ENCODE peak calls at places on chromosomes 6 and 20, in ten cellular contexts. One of them, this sample, is unnamed.
A peak's percentile ranks its signal among the peaks of the same experiment; 100 is the strongest.

GRCh38 chr20:53080412-53080962 is 108.3 kb downstream of the TSHZ2 start:
- ATAC-seq in esophagus mucosa: no peak
- ATAC-seq in lung: no peak
- ATAC-seq in activated CD8-positive, alpha-beta T cell treated with anti-CD3 and anti-CD28 coated beads for 36 hours: no peak
- ATAC-seq in left lobe of liver: no peak
- ATAC-seq in heart left ventricle: no peak
- ATAC-seq in stimulated activated naive CD8-positive, alpha-beta T cell treated with anti-CD3 and anti-CD28 coated beads, Interleukin-15, Interleukin-2, amounts not matched to agents 100 U/mL and 50 U/mL, for 24 hours: no peak
- ATAC-seq in T-helper 17 cell: no peak
- ATAC-seq in left cardiac atrium: no peak
- ATAC-seq in body of pancreas: no peak
- ATAC-seq in this sample: no peak

GRCh38 chr20:7742479-7742878 is 197.8 kb downstream of the HAO1 start:
- ATAC-seq in left lobe of liver: no peak
- ATAC-seq in body of pancreas: no peak
- ATAC-seq in heart left ventricle: no peak
- ATAC-seq in left cardiac atrium: no peak
- ATAC-seq in esophagus mucosa: peak; percentile 31
- ATAC-seq in activated CD8-positive, alpha-beta T cell treated with anti-CD3 and anti-CD28 coated beads for 36 hours: no peak
- ATAC-seq in T-helper 17 cell: no peak
- ATAC-seq in lung: no peak
- ATAC-seq in stimulated activated naive CD8-positive, alpha-beta T cell treated with anti-CD3 and anti-CD28 coated beads, Interleukin-15, Interleukin-2, amounts not matched to agents 100 U/mL and 50 U/mL, for 24 hours: no peak
- ATAC-seq in this sample: no peak

GRCh38 chr6:113122060-113122459 is 735.1 kb upstream of the MARCKS start:
- ATAC-seq in left cardiac atrium: peak; percentile 53
- ATAC-seq in lung: no peak
- ATAC-seq in heart left ventricle: peak; percentile 48
- ATAC-seq in body of pancreas: no peak
- ATAC-seq in stimulated activated naive CD8-positive, alpha-beta T cell treated with anti-CD3 and anti-CD28 coated beads, Interleukin-15, Interleukin-2, amounts not matched to agents 100 U/mL and 50 U/mL, for 24 hours: no peak
- ATAC-seq in left lobe of liver: no peak
- ATAC-seq in esophagus mucosa: peak; percentile 29
- ATAC-seq in activated CD8-positive, alpha-beta T cell treated with anti-CD3 and anti-CD28 coated beads for 36 hours: no peak
- ATAC-seq in T-helper 17 cell: no peak
- ATAC-seq in this sample: no peak

GRCh38 chr6:144150673-144151009 is 324 bp downstream of the STX11 start:
- ATAC-seq in left lobe of liver: peak; percentile 9
- ATAC-seq in lung: peak; percentile 2
- ATAC-seq in activated CD8-positive, alpha-beta T cell treated with anti-CD3 and anti-CD28 coated beads for 36 hours: peak; percentile 24
- ATAC-seq in body of pancreas: peak; percentile 29
- ATAC-seq in left cardiac atrium: peak; percentile 18
- ATAC-seq in esophagus mucosa: peak; percentile 14
- ATAC-seq in stimulated activated naive CD8-positive, alpha-beta T cell treated with anti-CD3 and anti-CD28 coated beads, Interleukin-15, Interleukin-2, amounts not matched to agents 100 U/mL and 50 U/mL, for 24 hours: no peak
- ATAC-seq in heart left ventricle: no peak
- ATAC-seq in T-helper 17 cell: peak; percentile 57
- ATAC-seq in this sample: peak; percentile 59

GRCh38 chr20:62336329-62336728 is 30.8 kb downstream of the LAMA5 start:
- ATAC-seq in activated CD8-positive, alpha-beta T cell treated with anti-CD3 and anti-CD28 coated beads for 36 hours: no peak
- ATAC-seq in heart left ventricle: no peak
- ATAC-seq in lung: no peak
- ATAC-seq in esophagus mucosa: no peak
- ATAC-seq in stimulated activated naive CD8-positive, alpha-beta T cell treated with anti-CD3 and anti-CD28 coated beads, Interleukin-15, Interleukin-2, amounts not matched to agents 100 U/mL and 50 U/mL, for 24 hours: no peak
- ATAC-seq in left cardiac atrium: no peak
- ATAC-seq in T-helper 17 cell: no peak
- ATAC-seq in body of pancreas: no peak
- ATAC-seq in left lobe of liver: no peak
- ATAC-seq in this sample: no peak

GRCh38 chr6:35590622-35591066 is 77.9 kb upstream of the TULP1 start:
- ATAC-seq in left lobe of liver: peak; percentile 33
- ATAC-seq in body of pancreas: peak; percentile 82
- ATAC-seq in activated CD8-positive, alpha-beta T cell treated with anti-CD3 and anti-CD28 coated beads for 36 hours: no peak
- ATAC-seq in stimulated activated naive CD8-positive, alpha-beta T cell treated with anti-CD3 and anti-CD28 coated beads, Interleukin-15, Interleukin-2, amounts not matched to agents 100 U/mL and 50 U/mL, for 24 hours: no peak
- ATAC-seq in lung: no peak
- ATAC-seq in T-helper 17 cell: no peak
- ATAC-seq in heart left ventricle: peak; percentile 66
- ATAC-seq in esophagus mucosa: no peak
- ATAC-seq in left cardiac atrium: peak; percentile 83
- ATAC-seq in this sample: no peak

GRCh38 chr6:35092362-35093117 is 48.6 kb downstream of the TCP11 start:
- ATAC-seq in left lobe of liver: no peak
- ATAC-seq in left cardiac atrium: peak; percentile 25
- ATAC-seq in activated CD8-positive, alpha-beta T cell treated with anti-CD3 and anti-CD28 coated beads for 36 hours: no peak
- ATAC-seq in stimulated activated naive CD8-positive, alpha-beta T cell treated with anti-CD3 and anti-CD28 coated beads, Interleukin-15, Interleukin-2, amounts not matched to agents 100 U/mL and 50 U/mL, for 24 hours: no peak
- ATAC-seq in lung: no peak
- ATAC-seq in heart left ventricle: peak; percentile 35
- ATAC-seq in body of pancreas: no peak
- ATAC-seq in T-helper 17 cell: no peak
- ATAC-seq in esophagus mucosa: no peak
- ATAC-seq in this sample: no peak

GRCh38 chr6:21846541-21847451 is 253.2 kb downstream of the SOX4 start:
- ATAC-seq in heart left ventricle: peak; percentile 85
- ATAC-seq in lung: peak; percentile 55
- ATAC-seq in body of pancreas: no peak
- ATAC-seq in activated CD8-positive, alpha-beta T cell treated with anti-CD3 and anti-CD28 coated beads for 36 hours: peak; percentile 92
- ATAC-seq in esophagus mucosa: no peak
- ATAC-seq in stimulated activated naive CD8-positive, alpha-beta T cell treated with anti-CD3 and anti-CD28 coated beads, Interleukin-15, Interleukin-2, amounts not matched to agents 100 U/mL and 50 U/mL, for 24 hours: peak; percentile 81
- ATAC-seq in left lobe of liver: peak; percentile 54
- ATAC-seq in T-helper 17 cell: no peak
- ATAC-seq in left cardiac atrium: peak; percentile 42
- ATAC-seq in this sample: no peak

GRCh38 chr6:136072691-136073090 is 177.4 kb downstream of the MTFR2 start:
- ATAC-seq in left cardiac atrium: peak; percentile 64
- ATAC-seq in stimulated activated naive CD8-positive, alpha-beta T cell treated with anti-CD3 and anti-CD28 coated beads, Interleukin-15, Interleukin-2, amounts not matched to agents 100 U/mL and 50 U/mL, for 24 hours: no peak
- ATAC-seq in heart left ventricle: peak; percentile 92
- ATAC-seq in activated CD8-positive, alpha-beta T cell treated with anti-CD3 and anti-CD28 coated beads for 36 hours: no peak
- ATAC-seq in lung: no peak
- ATAC-seq in left lobe of liver: no peak
- ATAC-seq in T-helper 17 cell: no peak
- ATAC-seq in esophagus mucosa: no peak
- ATAC-seq in body of pancreas: no peak
- ATAC-seq in this sample: no peak

GRCh38 chr6:12034349-12034748 is 22.2 kb downstream of the HIVEP1 start:
- ATAC-seq in T-helper 17 cell: no peak
- ATAC-seq in lung: no peak
- ATAC-seq in body of pancreas: peak; percentile 79
- ATAC-seq in left lobe of liver: peak; percentile 30
- ATAC-seq in left cardiac atrium: no peak
- ATAC-seq in esophagus mucosa: no peak
- ATAC-seq in stimulated activated naive CD8-positive, alpha-beta T cell treated with anti-CD3 and anti-CD28 coated beads, Interleukin-15, Interleukin-2, amounts not matched to agents 100 U/mL and 50 U/mL, for 24 hours: no peak
- ATAC-seq in activated CD8-positive, alpha-beta T cell treated with anti-CD3 and anti-CD28 coated beads for 36 hours: no peak
- ATAC-seq in heart left ventricle: no peak
- ATAC-seq in this sample: no peak

GRCh38 chr6:158567871-158568401 is 8.0 kb downstream of the TMEM181 start:
- ATAC-seq in lung: no peak
- ATAC-seq in left lobe of liver: no peak
- ATAC-seq in left cardiac atrium: no peak
- ATAC-seq in activated CD8-positive, alpha-beta T cell treated with anti-CD3 and anti-CD28 coated beads for 36 hours: peak; percentile 61
- ATAC-seq in T-helper 17 cell: peak; percentile 52
- ATAC-seq in body of pancreas: no peak
- ATAC-seq in stimulated activated naive CD8-positive, alpha-beta T cell treated with anti-CD3 and anti-CD28 coated beads, Interleukin-15, Interleukin-2, amounts not matched to agents 100 U/mL and 50 U/mL, for 24 hours: peak; percentile 19
- ATAC-seq in heart left ventricle: no peak
- ATAC-seq in esophagus mucosa: peak; percentile 71
- ATAC-seq in this sample: no peak

GRCh38 chr20:23939063-23939462 is 49.5 kb downstream of the GGTLC1 start:
- ATAC-seq in esophagus mucosa: no peak
- ATAC-seq in heart left ventricle: peak; percentile 57
- ATAC-seq in activated CD8-positive, alpha-beta T cell treated with anti-CD3 and anti-CD28 coated beads for 36 hours: no peak
- ATAC-seq in lung: no peak
- ATAC-seq in left lobe of liver: peak; percentile 61
- ATAC-seq in stimulated activated naive CD8-positive, alpha-beta T cell treated with anti-CD3 and anti-CD28 coated beads, Interleukin-15, Interleukin-2, amounts not matched to agents 100 U/mL and 50 U/mL, for 24 hours: no peak
- ATAC-seq in left cardiac atrium: no peak
- ATAC-seq in T-helper 17 cell: no peak
- ATAC-seq in body of pancreas: no peak
- ATAC-seq in this sample: no peak

GRCh38 chr6:134064461-134064860 is 12.0 kb upstream of the SLC2A12 start:
- ATAC-seq in left cardiac atrium: no peak
- ATAC-seq in esophagus mucosa: no peak
- ATAC-seq in activated CD8-positive, alpha-beta T cell treated with anti-CD3 and anti-CD28 coated beads for 36 hours: no peak
- ATAC-seq in stimulated activated naive CD8-positive, alpha-beta T cell treated with anti-CD3 and anti-CD28 coated beads, Interleukin-15, Interleukin-2, amounts not matched to agents 100 U/mL and 50 U/mL, for 24 hours: no peak
- ATAC-seq in left lobe of liver: no peak
- ATAC-seq in body of pancreas: no peak
- ATAC-seq in heart left ventricle: no peak
- ATAC-seq in T-helper 17 cell: no peak
- ATAC-seq in lung: no peak
- ATAC-seq in this sample: no peak

GRCh38 chr20:62816879-62817873 is at the start of gene COL9A3:
- ATAC-seq in lung: no peak
- ATAC-seq in left lobe of liver: peak; percentile 6
- ATAC-seq in body of pancreas: peak; percentile 51
- ATAC-seq in activated CD8-positive, alpha-beta T cell treated with anti-CD3 and anti-CD28 coated beads for 36 hours: no peak
- ATAC-seq in heart left ventricle: no peak
- ATAC-seq in stimulated activated naive CD8-positive, alpha-beta T cell treated with anti-CD3 and anti-CD28 coated beads, Interleukin-15, Interleukin-2, amounts not matched to agents 100 U/mL and 50 U/mL, for 24 hours: no peak
- ATAC-seq in left cardiac atrium: no peak
- ATAC-seq in T-helper 17 cell: peak; percentile 55
- ATAC-seq in esophagus mucosa: no peak
- ATAC-seq in this sample: no peak

GRCh38 chr20:36084897-36085617 is 69.5 kb upstream of the EPB41L1 start:
- ATAC-seq in lung: peak; percentile 31
- ATAC-seq in heart left ventricle: no peak
- ATAC-seq in stimulated activated naive CD8-positive, alpha-beta T cell treated with anti-CD3 and anti-CD28 coated beads, Interleukin-15, Interleukin-2, amounts not matched to agents 100 U/mL and 50 U/mL, for 24 hours: no peak
- ATAC-seq in activated CD8-positive, alpha-beta T cell treated with anti-CD3 and anti-CD28 coated beads for 36 hours: no peak
- ATAC-seq in T-helper 17 cell: no peak
- ATAC-seq in left lobe of liver: no peak
- ATAC-seq in body of pancreas: no peak
- ATAC-seq in esophagus mucosa: peak; percentile 69
- ATAC-seq in left cardiac atrium: no peak
- ATAC-seq in this sample: no peak

GRCh38 chr6:35911871-35912653 is 8.8 kb downstream of the SRPK1 start:
- ATAC-seq in stimulated activated naive CD8-positive, alpha-beta T cell treated with anti-CD3 and anti-CD28 coated beads, Interleukin-15, Interleukin-2, amounts not matched to agents 100 U/mL and 50 U/mL, for 24 hours: no peak
- ATAC-seq in esophagus mucosa: no peak
- ATAC-seq in T-helper 17 cell: no peak
- ATAC-seq in heart left ventricle: no peak
- ATAC-seq in body of pancreas: no peak
- ATAC-seq in activated CD8-positive, alpha-beta T cell treated with anti-CD3 and anti-CD28 coated beads for 36 hours: no peak
- ATAC-seq in left lobe of liver: no peak
- ATAC-seq in lung: no peak
- ATAC-seq in left cardiac atrium: no peak
- ATAC-seq in this sample: no peak

GRCh38 chr20:22584630-22584921 is 204 bp upstream of the FOXA2 start:
- ATAC-seq in stimulated activated naive CD8-positive, alpha-beta T cell treated with anti-CD3 and anti-CD28 coated beads, Interleukin-15, Interleukin-2, amounts not matched to agents 100 U/mL and 50 U/mL, for 24 hours: no peak
- ATAC-seq in lung: peak; percentile 59
- ATAC-seq in body of pancreas: peak; percentile 73
- ATAC-seq in left cardiac atrium: no peak
- ATAC-seq in activated CD8-positive, alpha-beta T cell treated with anti-CD3 and anti-CD28 coated beads for 36 hours: no peak
- ATAC-seq in heart left ventricle: no peak
- ATAC-seq in T-helper 17 cell: no peak
- ATAC-seq in esophagus mucosa: peak; percentile 56
- ATAC-seq in left lobe of liver: peak; percentile 63
- ATAC-seq in this sample: no peak

GRCh38 chr6:131292145-131292938 is 157.1 kb downstream of the AKAP7 start:
- ATAC-seq in stimulated activated naive CD8-positive, alpha-beta T cell treated with anti-CD3 and anti-CD28 coated beads, Interleukin-15, Interleukin-2, amounts not matched to agents 100 U/mL and 50 U/mL, for 24 hours: no peak
- ATAC-seq in body of pancreas: peak; percentile 7
- ATAC-seq in activated CD8-positive, alpha-beta T cell treated with anti-CD3 and anti-CD28 coated beads for 36 hours: no peak
- ATAC-seq in left lobe of liver: no peak
- ATAC-seq in T-helper 17 cell: no peak
- ATAC-seq in left cardiac atrium: peak; percentile 59
- ATAC-seq in lung: peak; percentile 9
- ATAC-seq in heart left ventricle: no peak
- ATAC-seq in esophagus mucosa: no peak
- ATAC-seq in this sample: no peak

GRCh38 chr20:15930324-15931305 is 642.6 kb downstream of the KIF16B start:
- ATAC-seq in T-helper 17 cell: no peak
- ATAC-seq in stimulated activated naive CD8-positive, alpha-beta T cell treated with anti-CD3 and anti-CD28 coated beads, Interleukin-15, Interleukin-2, amounts not matched to agents 100 U/mL and 50 U/mL, for 24 hours: no peak
- ATAC-seq in body of pancreas: peak; percentile 48
- ATAC-seq in heart left ventricle: no peak
- ATAC-seq in lung: peak; percentile 17
- ATAC-seq in left cardiac atrium: peak; percentile 63
- ATAC-seq in activated CD8-positive, alpha-beta T cell treated with anti-CD3 and anti-CD28 coated beads for 36 hours: no peak
- ATAC-seq in left lobe of liver: peak; percentile 76
- ATAC-seq in esophagus mucosa: no peak
- ATAC-seq in this sample: no peak

GRCh38 chr6:13472099-13472498 is 15.3 kb downstream of the GFOD1 start:
- ATAC-seq in activated CD8-positive, alpha-beta T cell treated with anti-CD3 and anti-CD28 coated beads for 36 hours: no peak
- ATAC-seq in left lobe of liver: no peak
- ATAC-seq in T-helper 17 cell: no peak
- ATAC-seq in stimulated activated naive CD8-positive, alpha-beta T cell treated with anti-CD3 and anti-CD28 coated beads, Interleukin-15, Interleukin-2, amounts not matched to agents 100 U/mL and 50 U/mL, for 24 hours: no peak
- ATAC-seq in left cardiac atrium: no peak
- ATAC-seq in lung: no peak
- ATAC-seq in heart left ventricle: no peak
- ATAC-seq in body of pancreas: no peak
- ATAC-seq in esophagus mucosa: no peak
- ATAC-seq in this sample: no peak

GRCh38 chr6:37074053-37074827 is 68.8 kb downstream of the FGD2 start:
- ATAC-seq in body of pancreas: peak; percentile 55
- ATAC-seq in heart left ventricle: peak; percentile 66
- ATAC-seq in activated CD8-positive, alpha-beta T cell treated with anti-CD3 and anti-CD28 coated beads for 36 hours: no peak
- ATAC-seq in lung: peak; percentile 36
- ATAC-seq in left cardiac atrium: peak; percentile 48
- ATAC-seq in T-helper 17 cell: no peak
- ATAC-seq in esophagus mucosa: peak; percentile 66
- ATAC-seq in left lobe of liver: peak; percentile 78
- ATAC-seq in stimulated activated naive CD8-positive, alpha-beta T cell treated with anti-CD3 and anti-CD28 coated beads, Interleukin-15, Interleukin-2, amounts not matched to agents 100 U/mL and 50 U/mL, for 24 hours: no peak
- ATAC-seq in this sample: no peak

GRCh38 chr20:56926501-56926900 is 297.4 kb downstream of the TFAP2C start:
- ATAC-seq in body of pancreas: no peak
- ATAC-seq in T-helper 17 cell: no peak
- ATAC-seq in stimulated activated naive CD8-positive, alpha-beta T cell treated with anti-CD3 and anti-CD28 coated beads, Interleukin-15, Interleukin-2, amounts not matched to agents 100 U/mL and 50 U/mL, for 24 hours: no peak
- ATAC-seq in left lobe of liver: no peak
- ATAC-seq in activated CD8-positive, alpha-beta T cell treated with anti-CD3 and anti-CD28 coated beads for 36 hours: no peak
- ATAC-seq in esophagus mucosa: no peak
- ATAC-seq in lung: no peak
- ATAC-seq in heart left ventricle: no peak
- ATAC-seq in left cardiac atrium: no peak
- ATAC-seq in this sample: no peak

GRCh38 chr20:24148372-24148771 is 159.8 kb upstream of the GGTLC1 start:
- ATAC-seq in stimulated activated naive CD8-positive, alpha-beta T cell treated with anti-CD3 and anti-CD28 coated beads, Interleukin-15, Interleukin-2, amounts not matched to agents 100 U/mL and 50 U/mL, for 24 hours: no peak
- ATAC-seq in left cardiac atrium: no peak
- ATAC-seq in heart left ventricle: no peak
- ATAC-seq in activated CD8-positive, alpha-beta T cell treated with anti-CD3 and anti-CD28 coated beads for 36 hours: peak; percentile 27
- ATAC-seq in left lobe of liver: no peak
- ATAC-seq in body of pancreas: no peak
- ATAC-seq in esophagus mucosa: no peak
- ATAC-seq in T-helper 17 cell: no peak
- ATAC-seq in lung: no peak
- ATAC-seq in this sample: peak; percentile 41

GRCh38 chr6:46715106-46715505 is 20.1 kb downstream of the PLA2G7 start:
- ATAC-seq in T-helper 17 cell: no peak
- ATAC-seq in left lobe of liver: no peak
- ATAC-seq in stimulated activated naive CD8-positive, alpha-beta T cell treated with anti-CD3 and anti-CD28 coated beads, Interleukin-15, Interleukin-2, amounts not matched to agents 100 U/mL and 50 U/mL, for 24 hours: no peak
- ATAC-seq in body of pancreas: no peak
- ATAC-seq in esophagus mucosa: no peak
- ATAC-seq in activated CD8-positive, alpha-beta T cell treated with anti-CD3 and anti-CD28 coated beads for 36 hours: no peak
- ATAC-seq in heart left ventricle: no peak
- ATAC-seq in lung: no peak
- ATAC-seq in left cardiac atrium: no peak
- ATAC-seq in this sample: no peak

GRCh38 chr20:59101956-59102355 is 59.4 kb upstream of the PRELID3B start:
- ATAC-seq in lung: peak; percentile 47
- ATAC-seq in left lobe of liver: no peak
- ATAC-seq in activated CD8-positive, alpha-beta T cell treated with anti-CD3 and anti-CD28 coated beads for 36 hours: no peak
- ATAC-seq in T-helper 17 cell: no peak
- ATAC-seq in heart left ventricle: no peak
- ATAC-seq in stimulated activated naive CD8-positive, alpha-beta T cell treated with anti-CD3 and anti-CD28 coated beads, Interleukin-15, Interleukin-2, amounts not matched to agents 100 U/mL and 50 U/mL, for 24 hours: no peak
- ATAC-seq in left cardiac atrium: peak; percentile 71
- ATAC-seq in body of pancreas: no peak
- ATAC-seq in esophagus mucosa: no peak
- ATAC-seq in this sample: no peak

GRCh38 chr6:1636971-1637871 is 27.5 kb downstream of the FOXC1 start:
- ATAC-seq in body of pancreas: no peak
- ATAC-seq in activated CD8-positive, alpha-beta T cell treated with anti-CD3 and anti-CD28 coated beads for 36 hours: no peak
- ATAC-seq in left lobe of liver: peak; percentile 21
- ATAC-seq in T-helper 17 cell: no peak
- ATAC-seq in lung: no peak
- ATAC-seq in heart left ventricle: no peak
- ATAC-seq in stimulated activated naive CD8-positive, alpha-beta T cell treated with anti-CD3 and anti-CD28 coated beads, Interleukin-15, Interleukin-2, amounts not matched to agents 100 U/mL and 50 U/mL, for 24 hours: no peak
- ATAC-seq in esophagus mucosa: peak; percentile 53
- ATAC-seq in left cardiac atrium: no peak
- ATAC-seq in this sample: peak; percentile 88

GRCh38 chr6:41535766-41536165 is 10.4 kb upstream of the FOXP4 start:
- ATAC-seq in activated CD8-positive, alpha-beta T cell treated with anti-CD3 and anti-CD28 coated beads for 36 hours: no peak
- ATAC-seq in esophagus mucosa: no peak
- ATAC-seq in left lobe of liver: no peak
- ATAC-seq in stimulated activated naive CD8-positive, alpha-beta T cell treated with anti-CD3 and anti-CD28 coated beads, Interleukin-15, Interleukin-2, amounts not matched to agents 100 U/mL and 50 U/mL, for 24 hours: no peak
- ATAC-seq in T-helper 17 cell: no peak
- ATAC-seq in heart left ventricle: no peak
- ATAC-seq in lung: no peak
- ATAC-seq in left cardiac atrium: no peak
- ATAC-seq in body of pancreas: no peak
- ATAC-seq in this sample: no peak

This sample was measured in stimulated activated memory B cell treated with anti-CD40 and anti-IgM and Interleukin-4, amounts not matched to agents 10 μg/mL and 1 μg/mL and 100 μg/mL, for 72 hours.